ENCODE peak calls at places on chromosomes 2 and 18, in seven cellular contexts. O is psoas muscle, S is lower leg skin, N is adrenal gland, M is heart right ventricle, Z is hepatocyte, L is breast epithelium. Y is an unnamed sample.

GRCh38 chr2:235577404-235578330 is 83.8 kb downstream of the AGAP1 start:
- DNase-seq in O (no peak), S (no peak), N (no peak), M (peak), Z (no peak), L (no peak), Y (peak)

GRCh38 chr2:164504253-164504652 is 117.0 kb downstream of the GRB14 start:
- DNase-seq in O (no peak), S (no peak), N (no peak), M (no peak), Z (peak), L (no peak), Y (no peak)

GRCh38 chr2:62270728-62271127 is 74.8 kb downstream of the B3GNT2 start:
- DNase-seq in O (no peak), S (peak), N (peak), M (peak), Z (peak), L (peak), Y (peak)

GRCh38 chr2:133954636-133955035 is 299.2 kb upstream of the MGAT5 start:
- DNase-seq in O (no peak), S (no peak), N (no peak), M (no peak), Z (no peak), L (no peak), Y (no peak)

GRCh38 chr2:20099780-20100179 is 48.4 kb upstream of the LAPTM4A start:
- DNase-seq in O (no peak), S (no peak), N (no peak), M (no peak), Z (no peak), L (no peak), Y (no peak)

GRCh38 chr2:217160103-217160502 is 300.2 kb upstream of the TNP1 start:
- DNase-seq in O (no peak), S (no peak), N (no peak), M (no peak), Z (no peak), L (no peak), Y (no peak)

GRCh38 chr18:8339958-8340357 is 269.3 kb upstream of the RAB12 start:
- DNase-seq in O (no peak), S (no peak), N (no peak), M (no peak), Z (no peak), L (no peak), Y (no peak)

GRCh38 chr2:59184281-59185020 is 943.3 kb upstream of the FANCL start:
- DNase-seq in O (no peak), S (no peak), N (no peak), M (no peak), Z (peak), L (no peak), Y (no peak)

GRCh38 chr2:240796543-240797499 is 23.2 kb downstream of the KIF1A start:
- DNase-seq in O (peak), S (no peak), N (no peak), M (no peak), Z (no peak), L (no peak), Y (no peak)

GRCh38 chr2:173590278-173590811 is 235.7 kb downstream of the CDCA7 start:
- DNase-seq in O (peak), S (peak), N (peak), M (peak), Z (peak), L (peak), Y (peak)

GRCh38 chr2:28976584-28976983 is 4.5 kb upstream of the TOGARAM2 start:
- DNase-seq in O (no peak), S (no peak), N (no peak), M (peak), Z (peak), L (no peak), Y (peak)

GRCh38 chr2:233865838-233866237 is 2.3 kb downstream of the MSL3B start:
- DNase-seq in O (no peak), S (no peak), N (no peak), M (no peak), Z (no peak), L (no peak), Y (no peak)

GRCh38 chr2:42385225-42385624 is 24.2 kb upstream of the COX7A2L start:
- DNase-seq in O (no peak), S (no peak), N (peak), M (peak), Z (peak), L (no peak), Y (peak)

GRCh38 chr18:77055429-77056310 is 76.9 kb downstream of the MBP start:
- DNase-seq in O (no peak), S (no peak), N (no peak), M (no peak), Z (no peak), L (no peak), Y (no peak)

GRCh38 chr18:58254873-58255511 is 211.0 kb downstream of the NEDD4L start:
- DNase-seq in O (peak), S (no peak), N (no peak), M (peak), Z (no peak), L (no peak), Y (no peak)

GRCh38 chr2:11074246-11074820 is 80.9 kb upstream of the SLC66A3 start:
- DNase-seq in O (no peak), S (no peak), N (peak), M (no peak), Z (no peak), L (no peak), Y (no peak)

GRCh38 chr2:201831469-201831868 is 25.1 kb downstream of the CDK15 start:
- DNase-seq in O (no peak), S (no peak), N (no peak), M (no peak), Z (no peak), L (no peak), Y (peak)

GRCh38 chr2:201835066-201835465 is 28.7 kb downstream of the CDK15 start:
- DNase-seq in O (no peak), S (no peak), N (no peak), M (no peak), Z (no peak), L (no peak), Y (no peak)

GRCh38 chr2:201837391-201837790 is 31.1 kb downstream of the CDK15 start:
- DNase-seq in O (no peak), S (no peak), N (no peak), M (no peak), Z (no peak), L (no peak), Y (no peak)

GRCh38 chr2:201830666-201831065 is 24.3 kb downstream of the CDK15 start:
- DNase-seq in O (no peak), S (no peak), N (no peak), M (no peak), Z (no peak), L (no peak), Y (no peak)

DNA sequence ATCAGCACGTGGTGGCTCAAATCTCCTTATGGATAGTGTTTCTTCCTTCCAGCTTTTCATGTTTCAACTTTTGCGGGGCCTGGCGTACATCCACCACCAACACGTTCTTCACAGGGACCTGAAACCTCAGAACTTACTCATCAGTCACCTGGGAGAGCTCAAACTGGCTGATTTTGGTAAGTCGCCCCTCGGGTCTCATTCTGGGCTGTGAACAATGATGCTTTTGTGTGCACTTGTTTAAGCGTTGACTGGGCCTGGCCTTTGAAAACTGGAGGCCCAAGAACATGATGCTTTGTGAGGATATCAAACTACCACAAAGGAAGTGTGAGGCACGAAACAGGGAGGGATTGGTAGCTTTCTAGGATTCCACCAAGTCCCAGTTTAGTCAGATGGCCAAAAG is 27.5 kb downstream of the CDK15 start:
- DNase-seq in O (no peak), S (no peak), N (no peak), M (no peak), Z (no peak), L (no peak), Y (no peak)
- TF ChIP-seq CTCF in O (no peak), S (no peak), N (no peak), M (no peak), Z (no peak), L (no peak), Y (no peak)

GRCh38 chr2:172442072-172442895 is 14.9 kb downstream of the ITGA6 start:
- DNase-seq in O (no peak), S (peak), N (peak), M (no peak), Z (peak), L (peak), Y (peak)
- H3K4me3 ChIP-seq in O (no peak), S (no peak), N (no peak), M (no peak), Z (no peak), L (no peak), Y (no peak)

DNA sequence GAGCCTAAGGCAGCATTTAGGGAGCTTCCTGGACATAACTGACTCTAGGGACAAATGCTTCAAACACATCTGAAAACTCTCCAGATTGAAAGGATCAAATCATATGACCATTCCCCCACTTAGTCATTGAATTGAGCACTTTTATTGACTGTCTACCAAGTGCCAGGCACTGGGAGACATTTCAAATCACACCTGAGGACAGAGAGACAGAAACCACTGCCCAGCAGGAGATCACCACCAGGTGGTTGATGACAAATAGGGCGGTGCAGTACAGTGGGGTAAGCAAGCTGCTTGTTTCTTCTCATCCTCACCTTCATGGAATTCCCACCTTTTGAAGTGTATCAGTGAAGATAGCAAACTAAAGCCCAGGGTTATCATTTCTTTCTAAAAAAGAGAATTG is 19.0 kb upstream of the CXCR4 start:
- DNase-seq in O (no peak), S (no peak), N (no peak), M (no peak), Z (no peak), L (no peak), Y (no peak)
- TF ChIP-seq CTCF in O (no peak), S (no peak), N (no peak), M (no peak), Z (no peak), L (no peak), Y (no peak)

GRCh38 chr2:160407393-160408204 is 86.0 kb downstream of the RBMS1 start:
- DNase-seq in O (peak), S (no peak), N (peak), M (peak), Z (peak), L (peak), Y (peak)

GRCh38 chr2:160402997-160403979 is 90.3 kb downstream of the RBMS1 start:
- DNase-seq in O (no peak), S (no peak), N (no peak), M (no peak), Z (peak), L (no peak), Y (no peak)

GRCh38 chr2:160406591-160407392 is 86.8 kb downstream of the RBMS1 start:
- DNase-seq in O (peak), S (peak), N (peak), M (peak), Z (peak), L (peak), Y (peak)

GRCh38 chr2:160402498-160402897 is 91.1 kb downstream of the RBMS1 start:
- DNase-seq in O (no peak), S (no peak), N (no peak), M (no peak), Z (no peak), L (no peak), Y (no peak)

DNA sequence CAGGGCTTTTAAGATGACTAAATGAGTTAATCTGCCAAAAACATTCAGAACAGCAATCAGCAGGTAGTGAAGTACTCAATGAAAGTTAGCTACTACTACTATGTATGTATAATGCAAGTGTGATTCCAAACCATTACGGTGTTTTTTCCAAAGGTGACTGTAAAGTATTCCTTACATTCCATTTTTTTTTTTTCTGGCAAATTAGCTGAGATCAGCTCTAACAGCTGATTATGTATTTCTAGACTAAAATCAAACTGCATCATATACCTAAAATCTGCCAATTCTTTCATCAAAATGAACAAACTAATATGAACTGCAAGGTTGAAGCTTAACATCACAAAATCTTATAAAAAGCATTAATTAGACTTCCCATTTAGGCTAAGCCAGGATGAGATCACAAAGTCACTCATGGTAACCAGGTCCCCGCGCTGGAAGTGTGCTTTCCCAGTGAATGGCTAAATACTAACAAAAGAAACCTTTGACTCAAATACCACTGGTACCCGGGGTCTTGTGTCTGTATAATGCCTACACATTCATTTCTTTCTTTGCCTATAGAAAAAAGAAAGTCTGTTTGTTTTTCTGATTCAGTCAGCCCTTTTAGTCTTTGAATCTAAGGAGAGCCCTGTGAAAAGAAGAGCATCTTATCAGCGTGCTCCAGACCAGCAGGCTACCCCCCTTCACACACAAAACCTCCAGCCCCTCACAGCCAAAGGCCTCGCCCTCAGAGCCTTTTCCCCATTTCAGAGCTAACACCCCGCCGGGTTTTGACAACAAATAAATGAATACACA is 88.3 kb downstream of the RBMS1 start:
- DNase-seq in O (no peak), S (no peak), N (no peak), M (no peak), Z (no peak), L (no peak), Y (no peak)
- H3K4me3 ChIP-seq in O (peak), S (no peak), N (no peak), M (peak), Z (peak), L (peak), Y (peak)

DNA sequence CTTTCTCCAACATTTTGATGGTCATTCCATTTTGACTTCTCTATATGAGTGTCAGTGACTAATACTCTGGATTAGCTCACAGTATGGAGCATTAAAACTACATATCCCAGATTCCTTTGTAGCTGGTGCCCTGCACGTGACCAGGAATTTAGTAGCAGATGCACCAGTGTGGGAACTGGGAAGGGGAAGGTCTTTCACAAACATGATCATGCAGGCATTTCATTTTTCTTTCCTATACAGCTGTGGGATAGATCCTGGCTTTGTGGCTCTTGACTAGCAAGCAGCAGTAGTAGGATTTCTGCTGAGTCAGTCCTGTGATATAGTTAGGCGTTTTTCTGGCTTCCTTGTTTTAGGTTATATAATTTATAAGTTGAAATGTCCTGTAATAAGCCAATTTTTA is 971.0 kb upstream of the CDH2 start:
- DNase-seq in O (no peak), S (no peak), N (no peak), M (no peak), Z (peak), L (no peak), Y (peak)
- TF ChIP-seq CTCF in O (no peak), S (no peak), N (no peak), M (no peak), Z (no peak), L (no peak), Y (no peak)

GRCh38 chr2:157427003-157427921 is 16.6 kb downstream of the CYTIP start:
- DNase-seq in O (no peak), S (no peak), N (no peak), M (no peak), Z (no peak), L (no peak), Y (no peak)
- H3K4me3 ChIP-seq in O (no peak), S (no peak), N (no peak), M (no peak), Z (no peak), L (no peak), Y (no peak)